ENCODE peak calls at places on chromosomes 4 and X, in six cellular contexts. E, L, P, Y, D and A are unnamed samples. For H3K9me3, the result is how much of the 10 kb centered on the place peaks cover.

GRCh38 chr4:20298986-20299385 is 47.3 kb downstream of the SLIT2 start:
- DNase-seq in E (peak), L (no peak), P (no peak), Y (no peak), D (no peak), A (no peak)

GRCh38 chrX:2697741-2698294 is 6.7 kb downstream of the CD99 start:
- DNase-seq in E (no peak), L (no peak), P (no peak), Y (no peak), D (no peak), A (no peak)

GRCh38 chrX:131728295-131729145 is 184.6 kb downstream of the OR13H1 start:
- DNase-seq in E (no peak), L (peak), P (no peak), Y (no peak), D (no peak), A (peak)

GRCh38 chr4:132767901-132768300 is 381.2 kb upstream of the PCDH10 start:
- DNase-seq in E (no peak), L (no peak), P (no peak), Y (no peak), D (no peak), A (no peak)

GRCh38 chrX:24153175-24153795 is 3.8 kb downstream of the ZFX start:
- DNase-seq in E (peak), L (no peak), P (no peak), Y (no peak), D (peak), A (no peak)

GRCh38 chr4:86898562-86898961 is 6.3 kb upstream of the C4orf36 start:
- DNase-seq in E (no peak), L (no peak), P (no peak), Y (no peak), D (peak), A (no peak)

GRCh38 chrX:40887476-40887875 is 152.1 kb upstream of the MED14 start:
- DNase-seq in E (no peak), L (no peak), P (no peak), Y (no peak), D (no peak), A (no peak)

GRCh38 chrX:104668550-104668949 is 102.6 kb downstream of the IL1RAPL2 start:
- DNase-seq in E (peak), L (no peak), P (no peak), Y (no peak), D (peak), A (no peak)

GRCh38 chr4:42172921-42173320 is 20.5 kb upstream of the BEND4 start:
- DNase-seq in E (no peak), L (no peak), P (no peak), Y (no peak), D (no peak), A (no peak)

GRCh38 chr4:78166582-78166981 is 109.5 kb downstream of the FRAS1 start:
- DNase-seq in E (no peak), L (no peak), P (no peak), Y (no peak), D (no peak), A (no peak)

GRCh38 chr4:13347517-13348125 is 136.5 kb downstream of the RAB28 start:
- DNase-seq in E (no peak), L (no peak), P (no peak), Y (no peak), D (no peak), A (no peak)

GRCh38 chrX:99271641-99272040 is 1138.4 kb downstream of the PCDH19 start:
- DNase-seq in E (no peak), L (no peak), P (no peak), Y (no peak), D (no peak), A (no peak)

GRCh38 chrX:10085223-10085622 is 71.6 kb upstream of the CLCN4 start:
- DNase-seq in E (no peak), L (no peak), P (no peak), Y (no peak), D (no peak), A (no peak)

GRCh38 chr4:24781999-24782745 is 13.2 kb upstream of the SOD3 start:
- DNase-seq in E (no peak), L (no peak), P (no peak), Y (no peak), D (no peak), A (no peak)

GRCh38 chr4:141215972-141216761 is 4.5 kb upstream of the ZNF330 start:
- DNase-seq in E (no peak), L (no peak), P (no peak), Y (no peak), D (no peak), A (no peak)

GRCh38 chr4:89838005-89838404 is 1.0 kb upstream of the SNCA start:
- DNase-seq in E (peak), L (no peak), P (no peak), Y (no peak), D (peak), A (no peak)

GRCh38 chr4:32658019-32658418 is 1937.8 kb downstream of the PCDH7 start:
- DNase-seq in E (no peak), L (no peak), P (no peak), Y (no peak), D (no peak), A (no peak)

GRCh38 chr4:179272282-179272681 is 1830.0 kb upstream of the AGA start:
- DNase-seq in E (no peak), L (no peak), P (no peak), Y (no peak), D (no peak), A (no peak)

GRCh38 chrX:3393168-3393567 is 46.7 kb upstream of the MXRA5 start:
- DNase-seq in E (peak), L (no peak), P (no peak), Y (no peak), D (no peak), A (no peak)

GRCh38 chrX:109553862-109554261 is 17.2 kb downstream of the NXT2 start:
- DNase-seq in E (no peak), L (no peak), P (no peak), Y (no peak), D (no peak), A (no peak)

GRCh38 chr4:94826206-94826605 is 68.5 kb downstream of the BMPR1B start:
- DNase-seq in E (no peak), L (no peak), P (no peak), Y (no peak), D (no peak), A (no peak)

GRCh38 chrX:18294893-18295292 is 59.6 kb downstream of the SCML2 start:
- DNase-seq in E (no peak), L (no peak), P (no peak), Y (no peak), D (no peak), A (no peak)

GRCh38 chr4:155392486-155393184 is 15.9 kb upstream of the MAP9 start:
- DNase-seq in E (peak), L (no peak), P (no peak), Y (no peak), D (no peak), A (no peak)

GRCh38 chrX:124426273-124426672 is 79.9 kb downstream of the SH2D1A start:
- DNase-seq in E (no peak), L (no peak), P (no peak), Y (no peak), D (no peak), A (no peak)

GRCh38 chrX:45710081-45710801 is 509.6 kb upstream of the DIPK2B start:
- DNase-seq in E (peak), L (no peak), P (no peak), Y (no peak), D (no peak), A (no peak)

GRCh38 chrX:136146614-136147319 is 566 bp upstream of the FHL1 start:
- DNase-seq in E (no peak), L (peak), P (peak), Y (no peak), D (peak), A (peak)

GRCh38 chr4:47926667-47927258 is 12.4 kb upstream of the NFXL1 start:
- DNase-seq in E (peak), L (peak), P (peak), Y (no peak), D (peak), A (peak)
- TF ChIP-seq CTCF in E (peak), L (peak), P (peak), Y (peak), D (peak), A (peak)

GRCh38 chrX:130120746-130121504 is 10.6 kb upstream of the ELF4 start:
- DNase-seq in E (peak), L (peak), P (peak), Y (peak), D (peak), A (peak)

GRCh38 chrX:130118941-130119640 is 8.8 kb upstream of the ELF4 start:
- DNase-seq in E (peak), L (no peak), P (no peak), Y (no peak), D (no peak), A (no peak)

GRCh38 chrX:130120321-130120731 is 10.0 kb upstream of the ELF4 start:
- DNase-seq in E (no peak), L (peak), P (no peak), Y (no peak), D (peak), A (no peak)

GRCh38 chrX:130117166-130117565 is 6.9 kb upstream of the ELF4 start:
- DNase-seq in E (no peak), L (no peak), P (no peak), Y (no peak), D (no peak), A (no peak)

GRCh38 chrX:130118396-130118795 is 8.1 kb upstream of the ELF4 start:
- DNase-seq in E (peak), L (no peak), P (no peak), Y (no peak), D (no peak), A (no peak)
- H3K27ac ChIP-seq in E (no peak), L (no peak), P (no peak), Y (no peak), D (no peak), A (no peak)

GRCh38 chrX:54570332-54570731 is 40.3 kb downstream of the GNL3L start:
- DNase-seq in E (no peak), L (no peak), P (no peak), Y (no peak), D (no peak), A (no peak)
- H3K9me3 ChIP-seq in E (under half), L (under half), P (under half), Y (under half), D (under half), A (under half)

DNA sequence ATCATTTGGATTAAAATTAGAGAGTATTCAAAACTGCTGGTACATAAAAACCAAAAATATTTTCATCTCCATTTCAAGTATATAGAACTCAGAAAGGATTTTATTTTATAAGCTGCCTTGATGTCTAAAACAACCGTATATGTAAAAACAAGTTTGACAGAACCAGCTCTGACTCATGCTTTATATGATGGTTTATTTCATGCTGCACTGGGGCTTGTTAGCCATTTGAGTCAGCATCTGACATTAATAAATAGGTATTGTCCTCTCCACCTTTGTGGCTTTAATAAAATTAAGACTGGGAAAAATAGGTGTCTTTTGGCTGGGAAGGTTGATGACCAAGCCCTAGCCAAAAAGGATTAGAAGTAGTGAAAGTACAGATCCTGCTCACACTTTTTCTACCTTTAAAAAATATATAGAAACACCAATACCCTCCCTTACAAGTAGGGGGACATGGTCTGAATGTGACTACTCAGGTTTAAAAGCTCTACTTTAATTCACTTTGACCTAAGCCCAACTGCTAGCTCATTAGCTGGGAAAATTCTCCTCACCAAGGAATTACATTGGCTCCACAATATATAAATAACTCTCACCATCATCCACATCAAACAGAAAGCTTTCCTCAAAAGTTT is 228.1 kb downstream of the ADAMTS3 start:
- DNase-seq in E (no peak), L (no peak), P (no peak), Y (no peak), D (no peak), A (no peak)
- TF ChIP-seq CTCF in E (no peak), L (no peak), P (no peak), Y (no peak), D (peak), A (no peak)

GRCh38 chrX:13419276-13419675 is 99.4 kb upstream of the ATXN3L start:
- DNase-seq in E (no peak), L (no peak), P (no peak), Y (no peak), D (no peak), A (no peak)
- H3K27ac ChIP-seq in E (no peak), L (no peak), P (no peak), Y (no peak), D (no peak), A (no peak)

GRCh38 chr4:124445071-124445470 is 267.5 kb downstream of the ANKRD50 start:
- DNase-seq in E (no peak), L (no peak), P (no peak), Y (no peak), D (no peak), A (no peak)
- H3K9me3 ChIP-seq in E (under half), L (under half), P (under half), Y (under half), D (under half), A (under half)

DNA sequence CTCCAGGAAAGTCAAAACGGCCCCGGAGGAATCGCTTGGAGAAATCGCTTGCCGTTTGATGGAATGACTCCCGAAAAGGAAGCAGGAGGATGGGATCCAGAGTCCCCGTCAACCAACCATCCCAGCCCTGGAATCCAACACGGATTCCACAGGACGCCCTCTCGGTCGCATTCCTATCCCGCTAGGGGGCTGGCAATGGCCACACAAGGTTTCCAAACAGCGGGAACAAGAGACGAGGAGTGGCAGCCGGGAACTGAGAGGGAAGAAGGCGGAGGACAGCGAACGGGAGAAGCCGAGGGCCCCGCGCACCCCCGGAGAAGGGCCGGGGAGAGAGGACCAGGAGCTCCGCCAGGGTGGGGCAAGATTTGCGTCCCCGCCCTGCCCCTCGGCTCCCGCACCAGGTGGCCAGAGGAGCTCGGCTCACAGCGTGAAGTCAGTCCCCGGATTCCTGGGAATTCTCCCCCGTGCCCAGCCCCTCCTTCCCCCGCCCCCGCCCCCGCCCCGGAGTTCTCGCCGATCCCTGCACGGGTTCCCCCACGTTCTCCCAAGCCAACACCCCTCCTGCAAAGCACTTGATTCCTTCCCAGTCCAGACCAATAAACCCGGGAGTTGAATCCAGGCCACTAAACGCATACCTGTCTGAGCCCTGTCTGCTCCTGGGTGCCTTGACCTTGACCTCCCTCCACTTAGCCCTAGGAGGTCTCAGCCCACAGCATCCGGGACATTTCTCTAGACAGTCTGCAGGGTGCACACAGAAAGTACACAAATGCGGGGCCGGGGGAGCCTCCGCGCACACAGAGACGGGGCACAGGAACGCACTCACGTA is 1.4 kb downstream of the PDZD4 start:
- DNase-seq in E (peak), L (no peak), P (no peak), Y (no peak), D (peak), A (no peak)
- TF ChIP-seq CTCF in E (no peak), L (no peak), P (no peak), Y (no peak), D (peak), A (no peak)